ENCODE peak calls at places on chromosomes 4 and X, in five cellular contexts. One of them, this sample, is unnamed.

GRCh38 chr4:78057135-78057599 is at the start of gene FRAS1:
- DNase-seq in astrocyte: peak; percentile 22
- DNase-seq in endodermal cell: peak; percentile 87
- DNase-seq in IMR-90: no peak
- DNase-seq in adipocyte: peak; percentile 76
- DNase-seq in this sample: peak; percentile 87

GRCh38 chr4:177386416-177386815 is 55.8 kb downstream of the AGA start:
- DNase-seq in astrocyte: no peak
- DNase-seq in endodermal cell: no peak
- DNase-seq in IMR-90: no peak
- DNase-seq in adipocyte: no peak
- DNase-seq in this sample: no peak

GRCh38 chrX:38859602-38860001 is 58.3 kb downstream of the MID1IP1 start:
- DNase-seq in astrocyte: peak; percentile 2
- DNase-seq in endodermal cell: no peak
- DNase-seq in IMR-90: peak; percentile 52
- DNase-seq in adipocyte: peak; percentile 27
- DNase-seq in this sample: no peak

GRCh38 chr4:165464813-165465381 is 86.1 kb downstream of the CPE start:
- DNase-seq in astrocyte: peak; percentile 30
- DNase-seq in endodermal cell: no peak
- DNase-seq in IMR-90: peak; percentile 48
- DNase-seq in adipocyte: peak; percentile 81
- DNase-seq in this sample: peak; percentile 37

GRCh38 chrX:137118136-137118535 is 84.3 kb upstream of the GPR101 start:
- DNase-seq in astrocyte: no peak
- DNase-seq in endodermal cell: no peak
- DNase-seq in IMR-90: no peak
- DNase-seq in adipocyte: no peak
- DNase-seq in this sample: no peak

GRCh38 chrX:104854790-104855340 is 288.9 kb downstream of the IL1RAPL2 start:
- DNase-seq in astrocyte: peak; percentile 86
- DNase-seq in endodermal cell: no peak
- DNase-seq in IMR-90: no peak
- DNase-seq in adipocyte: no peak
- DNase-seq in this sample: no peak

GRCh38 chr4:142512161-142512560 is 333.9 kb downstream of the INPP4B start:
- DNase-seq in astrocyte: peak; percentile 9
- DNase-seq in endodermal cell: no peak
- DNase-seq in IMR-90: peak; percentile 51
- DNase-seq in adipocyte: no peak
- DNase-seq in this sample: no peak

GRCh38 chrX:53223955-53224859 is 800 bp downstream of the KDM5C start:
- DNase-seq in astrocyte: peak; percentile 83
- DNase-seq in endodermal cell: no peak
- DNase-seq in IMR-90: peak; percentile 85
- DNase-seq in adipocyte: peak; percentile 58
- DNase-seq in this sample: peak; percentile 55

GRCh38 chr4:109548655-109549054 is 11.4 kb upstream of the MCUB start:
- DNase-seq in astrocyte: peak; percentile 90
- DNase-seq in endodermal cell: no peak
- DNase-seq in IMR-90: peak; percentile 92
- DNase-seq in adipocyte: peak; percentile 42
- DNase-seq in this sample: no peak

DNA sequence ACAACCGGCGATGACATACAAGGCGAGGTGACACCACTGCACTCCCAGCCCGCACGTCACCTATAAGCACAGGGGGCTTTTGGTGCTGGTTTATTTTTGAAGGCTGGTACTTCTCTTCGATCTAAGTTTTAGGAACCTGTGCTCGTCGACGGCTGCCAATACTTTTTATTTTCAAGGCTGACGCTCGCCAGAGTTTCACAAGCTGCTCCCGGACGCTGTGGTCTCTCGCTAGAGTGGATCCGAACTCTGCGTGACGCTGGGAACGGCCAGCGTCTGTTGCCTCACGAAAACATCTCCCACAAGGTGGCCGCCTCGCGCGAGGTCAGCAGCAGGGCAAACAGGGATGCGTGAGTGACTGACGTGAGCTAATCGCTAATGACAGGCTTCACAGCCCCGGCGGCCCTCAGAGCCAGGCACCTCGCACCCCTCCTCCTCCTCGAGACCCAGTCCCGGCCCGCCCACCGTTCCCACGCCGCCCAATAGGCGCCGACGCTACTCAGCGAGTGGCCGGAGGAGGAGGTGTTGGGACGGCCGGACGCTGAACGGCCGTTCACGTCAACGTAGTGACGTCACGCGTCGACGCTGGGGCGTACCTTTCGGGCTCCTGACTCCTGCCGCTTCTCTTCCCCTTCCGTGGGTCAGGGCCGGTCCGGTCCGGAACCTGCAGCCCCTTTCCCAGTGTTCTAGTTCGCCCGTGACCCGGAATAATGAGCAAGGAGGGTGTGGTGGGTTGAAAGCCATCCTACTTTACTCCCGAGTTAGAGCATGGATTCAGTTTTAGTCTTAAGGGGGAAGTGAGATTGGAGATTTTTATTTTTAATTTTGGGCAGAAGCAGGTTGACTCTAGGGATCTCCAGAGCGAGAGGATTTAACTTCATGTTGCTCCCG is at the start of gene CLCN3:
- DNase-seq in astrocyte: peak; percentile 89
- DNase-seq in endodermal cell: peak; percentile 99
- DNase-seq in IMR-90: peak; percentile 94
- DNase-seq in adipocyte: peak; percentile 99
- DNase-seq in this sample: peak; percentile 100
- H3K9ac ChIP-seq in astrocyte: peak within 1 kb of the TSS; percentile 93
- H3K9ac ChIP-seq in endodermal cell: peak within 1 kb of the TSS; percentile 98
- H3K9ac ChIP-seq in IMR-90: peak within 1 kb of the TSS; percentile 92
- H3K9ac ChIP-seq in adipocyte: peak within 1 kb of the TSS; percentile 92
- H3K9ac ChIP-seq in this sample: peak within 1 kb of the TSS; percentile 89

GRCh38 chr4:55938501-55938900 is 10.2 kb upstream of the CEP135 start:
- DNase-seq in astrocyte: no peak
- DNase-seq in endodermal cell: no peak
- DNase-seq in IMR-90: no peak
- DNase-seq in adipocyte: no peak
- DNase-seq in this sample: no peak

GRCh38 chr4:55933611-55934010 is 15.1 kb upstream of the CEP135 start:
- DNase-seq in astrocyte: no peak
- DNase-seq in endodermal cell: no peak
- DNase-seq in IMR-90: no peak
- DNase-seq in adipocyte: no peak
- DNase-seq in this sample: no peak

GRCh38 chr4:55941881-55942280 is 6.9 kb upstream of the CEP135 start:
- DNase-seq in astrocyte: no peak
- DNase-seq in endodermal cell: no peak
- DNase-seq in IMR-90: no peak
- DNase-seq in adipocyte: no peak
- DNase-seq in this sample: no peak

DNA sequence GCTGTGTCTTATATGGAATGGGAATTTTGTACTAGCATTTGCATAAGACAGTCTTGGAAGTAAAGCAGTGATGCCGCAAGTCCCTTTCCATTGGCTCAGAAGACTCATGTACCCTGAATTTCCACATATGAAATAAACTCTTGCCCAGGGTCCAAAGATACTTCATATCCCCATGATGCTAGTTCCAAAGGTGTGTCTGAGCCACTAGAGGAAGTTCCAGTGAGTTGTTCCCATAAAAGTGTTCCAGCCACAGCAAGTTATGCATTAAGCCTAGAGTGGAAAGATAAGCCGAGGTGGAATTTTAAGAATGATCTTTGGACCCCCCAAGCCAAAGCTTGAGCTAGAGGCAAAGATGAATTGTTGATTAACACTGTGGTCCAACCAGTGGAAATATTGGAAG is 9.3 kb upstream of the CEP135 start:
- DNase-seq in astrocyte: no peak
- DNase-seq in endodermal cell: no peak
- DNase-seq in IMR-90: no peak
- DNase-seq in adipocyte: no peak
- DNase-seq in this sample: no peak
- H3K9ac ChIP-seq in astrocyte: no peak overlapping the region
- H3K9ac ChIP-seq in endodermal cell: no peak overlapping the region
- H3K9ac ChIP-seq in IMR-90: no peak overlapping the region
- H3K9ac ChIP-seq in adipocyte: no peak overlapping the region
- H3K9ac ChIP-seq in this sample: no peak overlapping the region

GRCh38 chr4:110613710-110614109 is 9.2 kb downstream of the PITX2 start:
- DNase-seq in astrocyte: no peak
- DNase-seq in endodermal cell: peak; percentile 66
- DNase-seq in IMR-90: no peak
- DNase-seq in adipocyte: no peak
- DNase-seq in this sample: no peak
- H3K9ac ChIP-seq in astrocyte: no peak overlapping the region
- H3K9ac ChIP-seq in endodermal cell: peak overlapping the region; percentile 100
- H3K9ac ChIP-seq in IMR-90: no peak overlapping the region
- H3K9ac ChIP-seq in adipocyte: no peak overlapping the region
- H3K9ac ChIP-seq in this sample: no peak overlapping the region

GRCh38 chrX:40106677-40107290 is 9.0 kb upstream of the BCOR start:
- DNase-seq in astrocyte: no peak
- DNase-seq in endodermal cell: no peak
- DNase-seq in IMR-90: no peak
- DNase-seq in adipocyte: no peak
- DNase-seq in this sample: no peak
- H3K9ac ChIP-seq in astrocyte: peak overlapping the region; percentile 27
- H3K9ac ChIP-seq in endodermal cell: no peak overlapping the region
- H3K9ac ChIP-seq in IMR-90: peak overlapping the region; percentile 31
- H3K9ac ChIP-seq in adipocyte: peak overlapping the region; percentile 29
- H3K9ac ChIP-seq in this sample: no peak overlapping the region

DNA sequence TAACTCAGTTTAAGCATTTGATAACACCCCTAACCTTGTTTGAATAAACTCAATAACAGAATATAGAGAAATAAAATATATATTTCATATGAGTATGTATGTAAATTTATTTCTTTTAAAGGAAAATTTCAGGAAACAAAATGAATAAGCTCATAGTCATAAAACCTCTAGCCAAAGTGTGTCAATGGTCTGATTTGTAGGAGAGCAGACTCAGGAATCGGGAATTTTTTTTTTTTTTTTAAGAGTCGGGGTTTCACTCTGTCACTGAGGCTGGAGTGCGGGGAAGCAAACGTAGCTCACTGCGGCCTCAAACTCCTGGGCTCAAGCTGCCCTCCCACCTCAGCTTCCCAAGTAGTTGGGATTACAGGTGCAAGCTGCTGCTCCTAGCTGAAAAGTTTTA is 2.4 kb downstream of the PKD2 start:
- DNase-seq in astrocyte: no peak
- DNase-seq in endodermal cell: no peak
- DNase-seq in IMR-90: no peak
- DNase-seq in adipocyte: no peak
- DNase-seq in this sample: peak; percentile 15
- H3K9ac ChIP-seq in astrocyte: peak overlapping the region; percentile 94
- H3K9ac ChIP-seq in endodermal cell: no peak overlapping the region
- H3K9ac ChIP-seq in IMR-90: peak overlapping the region; percentile 50
- H3K9ac ChIP-seq in adipocyte: peak overlapping the region; percentile 90
- H3K9ac ChIP-seq in this sample: no peak overlapping the region

DNA sequence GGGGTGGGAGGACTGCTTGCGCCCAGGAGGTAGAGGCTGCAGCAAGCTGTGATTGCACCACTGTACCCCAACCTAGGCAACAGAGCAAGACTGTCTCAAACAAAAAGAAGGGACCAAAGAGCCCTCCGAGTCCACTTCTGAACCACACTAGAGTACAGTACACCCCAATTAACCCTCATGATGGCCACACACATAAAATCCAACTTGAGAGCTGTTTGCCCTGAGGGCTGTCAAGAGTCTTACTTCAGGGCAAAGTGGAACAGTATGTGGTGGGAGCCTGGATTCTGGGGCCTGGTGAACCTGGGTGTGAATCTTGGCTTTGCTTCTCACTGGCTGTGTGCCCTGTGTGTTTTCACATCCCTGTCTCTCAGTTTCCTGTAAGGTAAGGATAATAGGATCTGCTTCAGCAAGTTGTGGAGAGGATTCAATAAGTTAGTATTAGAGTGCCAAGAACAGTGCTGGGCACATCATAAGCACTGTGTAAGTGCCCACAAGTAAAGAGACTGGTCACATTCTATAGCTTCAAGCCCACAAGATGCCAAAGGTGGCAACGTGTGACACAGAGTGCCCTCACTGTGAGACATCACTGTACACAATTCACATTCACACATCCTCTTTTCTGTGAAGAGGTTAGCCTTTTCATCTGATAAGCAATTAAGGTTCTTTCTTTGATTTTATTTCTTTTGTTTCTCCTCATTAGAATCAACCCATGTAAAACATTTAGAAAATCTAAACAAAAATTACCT is 52.1 kb downstream of the LEF1 start:
- DNase-seq in astrocyte: no peak
- DNase-seq in endodermal cell: no peak
- DNase-seq in IMR-90: no peak
- DNase-seq in adipocyte: no peak
- DNase-seq in this sample: no peak
- H3K9ac ChIP-seq in astrocyte: no peak overlapping the region
- H3K9ac ChIP-seq in endodermal cell: no peak overlapping the region
- H3K9ac ChIP-seq in IMR-90: no peak overlapping the region
- H3K9ac ChIP-seq in adipocyte: no peak overlapping the region
- H3K9ac ChIP-seq in this sample: no peak overlapping the region

GRCh38 chrX:14872355-14872754 is 514 bp downstream of the FANCB start:
- DNase-seq in astrocyte: no peak
- DNase-seq in endodermal cell: no peak
- DNase-seq in IMR-90: no peak
- DNase-seq in adipocyte: no peak
- DNase-seq in this sample: no peak
- H3K9ac ChIP-seq in astrocyte: peak overlapping the region; percentile 86
- H3K9ac ChIP-seq in endodermal cell: peak overlapping the region; percentile 60
- H3K9ac ChIP-seq in IMR-90: no peak overlapping the region
- H3K9ac ChIP-seq in adipocyte: peak overlapping the region; percentile 75
- H3K9ac ChIP-seq in this sample: peak overlapping the region; percentile 68

This sample was measured in neural progenitor cell.